ENCODE peak calls at places on chromosomes 7 and 10, in five cellular contexts. G is psoas muscle, F is cardiac muscle cell, Q is GM13977, U is fibroblast of lung. H is an unnamed sample.

GRCh38 chr10:56633876-56634452 is 272.9 kb upstream of the ZWINT start:
- DNase-seq in G (no peak), F (no peak), Q (peak), U (no peak), H (no peak)

GRCh38 chr10:46552526-46553237 is 3.8 kb downstream of the GPRIN2 start:
- DNase-seq in F (no peak), U (no peak), G (peak), Q (no peak), H (no peak)

GRCh38 chr7:112497481-112497880 is 16.7 kb downstream of the LSMEM1 start:
- DNase-seq in Q (no peak), U (no peak), G (no peak), F (no peak), H (no peak)

GRCh38 chr10:74153123-74153522 is 2.1 kb downstream of the ADK start:
- DNase-seq in Q (no peak), F (peak), U (peak), G (no peak), H (no peak)

GRCh38 chr10:132482090-132482489 is 55.5 kb upstream of the INPP5A start:
- DNase-seq in G (peak), F (peak), Q (no peak), U (peak), H (no peak)

GRCh38 chr10:118045154-118045841 is 1.4 kb downstream of the RAB11FIP2 start:
- DNase-seq in G (no peak), F (no peak), U (peak), Q (no peak), H (no peak)

GRCh38 chr10:99370993-99371392 is 41.8 kb downstream of the CNNM1 start:
- DNase-seq in Q (peak), G (no peak), F (peak), U (no peak), H (peak)

GRCh38 chr7:14389052-14389988 is 399.9 kb upstream of the ETV1 start:
- DNase-seq in G (no peak), U (no peak), F (no peak), Q (no peak), H (no peak)

GRCh38 chr7:12130664-12131063 is 80.4 kb upstream of the TMEM106B start:
- DNase-seq in F (no peak), Q (no peak), U (no peak), G (no peak), H (no peak)

GRCh38 chr10:132138596-132138995 is 48.2 kb upstream of the DPYSL4 start:
- DNase-seq in U (no peak), G (no peak), F (no peak), Q (no peak), H (no peak)

GRCh38 chr10:127882801-127883459 is 9.8 kb downstream of the CLRN3 start:
- DNase-seq in U (no peak), G (no peak), F (no peak), Q (no peak), H (no peak)

GRCh38 chr10:55820478-55820877 is 540.6 kb downstream of the ZWINT start:
- DNase-seq in U (no peak), G (no peak), F (no peak), Q (no peak), H (no peak)

GRCh38 chr10:128530301-128530700 is 404.1 kb upstream of the MKI67 start:
- DNase-seq in Q (peak), U (peak), G (no peak), F (peak), H (no peak)

GRCh38 chr10:71090801-71091200 is 121.6 kb upstream of the UNC5B start:
- DNase-seq in Q (no peak), U (no peak), F (no peak), G (no peak), H (no peak)

GRCh38 chr10:4519691-4520402 is 306.2 kb upstream of the AKR1E2 start:
- DNase-seq in U (peak), F (peak), G (no peak), Q (no peak), H (no peak)

GRCh38 chr7:117683736-117684135 is 189.5 kb downstream of the CTTNBP2 start:
- DNase-seq in G (no peak), U (no peak), Q (no peak), F (no peak), H (no peak)

GRCh38 chr7:115229401-115230083 is 307.6 kb downstream of the MDFIC start:
- DNase-seq in Q (no peak), F (no peak), U (peak), G (no peak), H (no peak)

GRCh38 chr10:85596389-85596788 is 770.2 kb downstream of the GRID1 start:
- DNase-seq in U (no peak), G (no peak), F (no peak), Q (no peak), H (no peak)

GRCh38 chr10:66827353-66827752 is 98.5 kb upstream of the LRRTM3 start:
- DNase-seq in U (peak), F (peak), Q (no peak), G (no peak), H (no peak)

GRCh38 chr7:148344406-148344805 is 246.2 kb upstream of the C7orf33 start:
- DNase-seq in F (no peak), Q (no peak), G (no peak), U (no peak), H (no peak)

GRCh38 chr10:9243861-9244515 is 1189.5 kb downstream of the GATA3 start:
- DNase-seq in Q (no peak), F (no peak), U (no peak), G (no peak), H (peak)

GRCh38 chr7:95669513-95669912 is 73.2 kb upstream of the PDK4 start:
- DNase-seq in G (no peak), U (no peak), Q (no peak), F (no peak), H (no peak)

GRCh38 chr7:46178685-46179084 is 257.6 kb upstream of the IGFBP3 start:
- DNase-seq in Q (no peak), G (no peak), U (peak), F (no peak), H (no peak)

GRCh38 chr7:147564771-147565476 is 1025.6 kb upstream of the C7orf33 start:
- DNase-seq in Q (no peak), U (no peak), G (no peak), F (no peak), H (no peak)

GRCh38 chr7:24197852-24198251 is 86.1 kb upstream of the NPY start:
- DNase-seq in G (no peak), F (no peak), Q (no peak), U (no peak), H (no peak)

GRCh38 chr10:89516149-89516832 is 19.1 kb downstream of the SLC16A12 start:
- DNase-seq in U (peak), Q (no peak), F (peak), G (peak), H (no peak)

GRCh38 chr10:133310789-133311188 is 2.1 kb downstream of the ZNF511 start:
- DNase-seq in G (no peak), U (no peak), F (no peak), Q (no peak), H (no peak)

GRCh38 chr10:79400567-79401004 is 44.8 kb downstream of the ZCCHC24 start:
- DNase-seq in Q (peak), G (peak), U (no peak), F (peak), H (no peak)

GRCh38 chr7:47968852-47969774 is 10.3 kb downstream of the HUS1 start:
- DNase-seq in F (peak), Q (peak), U (peak), G (no peak), H (no peak)

GRCh38 chr10:6514180-6514579 is 65.9 kb downstream of the PRKCQ start:
- DNase-seq in U (no peak), Q (no peak), G (peak), F (no peak), H (no peak)

GRCh38 chr7:130865408-130866236 is 131.6 kb upstream of the KLF14 start:
- DNase-seq in Q (no peak), U (no peak), G (no peak), F (peak), H (no peak)

GRCh38 chr7:3107889-3108570 is 64.4 kb upstream of the CARD11 start:
- DNase-seq in F (no peak), U (no peak), G (no peak), Q (no peak), H (no peak)

GRCh38 chr7:25624001-25624400 is 395.7 kb upstream of the NPVF start:
- DNase-seq in F (no peak), Q (no peak), G (no peak), U (no peak), H (no peak)

GRCh38 chr10:35924726-35925125 is 282.6 kb upstream of the FZD8 start:
- DNase-seq in F (no peak), Q (no peak), G (no peak), U (no peak), H (no peak)

GRCh38 chr7:121313793-121314676 is 14.8 kb upstream of the WNT16 start:
- DNase-seq in G (no peak), U (peak), F (peak), Q (peak), H (peak)

GRCh38 chr7:98681496-98681895 is 64.4 kb downstream of the NPTX2 start:
- DNase-seq in Q (no peak), G (no peak), F (no peak), U (no peak), H (no peak)

GRCh38 chr7:99407849-99408346 is 499 bp downstream of the PDAP1 start:
- DNase-seq in U (peak), F (peak), G (peak), Q (no peak), H (peak)

GRCh38 chr10:102817175-102817574 is 20.0 kb downstream of the CYP17A1 start:
- DNase-seq in G (no peak), F (no peak), Q (no peak), U (no peak), H (no peak)

GRCh38 chr7:101547916-101548599 is 81.0 kb downstream of the MYL10 start:
- DNase-seq in F (no peak), G (peak), Q (no peak), U (no peak), H (no peak)

GRCh38 chr10:12656518-12657142 is 307.3 kb downstream of the CAMK1D start:
- DNase-seq in U (peak), F (peak), Q (peak), G (no peak), H (peak)
- TF ChIP-seq CTCF in U (peak), F (peak), Q (peak), G (peak), H (peak)

GRCh38 chr7:106979551-106980357 is 64.8 kb upstream of the PRKAR2B start:
- DNase-seq in U (no peak), F (peak), G (no peak), Q (no peak), H (no peak)

GRCh38 chr7:106982415-106982814 is 62.1 kb upstream of the PRKAR2B start:
- DNase-seq in F (no peak), G (no peak), U (no peak), Q (no peak), H (no peak)

GRCh38 chr7:106984034-106984433 is 60.5 kb upstream of the PRKAR2B start:
- DNase-seq in U (no peak), F (no peak), Q (no peak), G (no peak), H (no peak)

GRCh38 chr7:106980358-106980685 is 64.2 kb upstream of the PRKAR2B start:
- DNase-seq in U (no peak), Q (no peak), F (no peak), G (no peak), H (no peak)

DNA sequence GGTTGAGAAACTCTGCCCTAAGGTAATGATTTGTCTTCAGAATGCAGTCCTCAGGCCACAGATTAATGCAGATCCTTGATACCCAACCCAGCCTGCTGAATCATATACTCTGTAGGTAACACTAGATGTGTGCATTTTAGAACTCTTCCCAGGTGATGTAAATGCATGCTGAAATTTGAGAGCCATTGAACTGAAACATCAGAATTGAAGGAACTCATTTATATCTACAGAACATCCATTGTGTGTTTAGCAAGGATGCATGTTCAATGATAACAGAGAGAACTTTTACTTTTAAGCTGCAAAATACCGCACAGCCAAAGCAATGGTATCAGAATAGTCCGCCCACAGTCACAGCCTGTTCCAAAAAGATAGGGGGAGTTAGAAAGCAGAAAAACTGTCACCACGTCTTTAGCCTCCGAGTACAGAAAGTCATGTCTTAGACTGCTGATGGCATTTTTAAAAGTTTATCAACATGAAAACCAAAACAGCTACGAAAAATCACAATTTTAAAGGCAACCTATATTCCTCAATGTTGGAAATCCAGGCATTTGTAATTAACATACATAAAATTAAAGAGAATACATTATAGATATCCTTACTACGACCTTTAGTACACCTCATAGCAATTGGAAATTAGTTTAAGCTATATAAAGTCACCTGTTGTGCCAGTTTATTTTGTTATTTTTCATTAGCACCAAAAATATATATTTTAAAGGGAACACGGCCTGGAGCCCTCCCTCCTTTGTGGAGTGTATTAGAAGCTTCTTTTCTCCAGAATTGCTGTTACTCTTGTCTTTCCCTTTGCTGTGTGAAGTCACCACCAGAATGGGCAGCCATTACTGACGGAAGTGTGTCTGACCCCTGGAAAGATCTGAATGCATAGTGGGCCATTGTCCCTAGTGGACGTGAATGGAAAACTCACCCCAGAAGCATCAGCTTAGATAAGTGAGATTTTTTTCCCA is 65.8 kb upstream of the PRKAR2B start:
- DNase-seq in U (no peak), Q (no peak), G (no peak), F (peak), H (no peak)
- TF ChIP-seq CTCF in U (peak), Q (no peak), G (no peak), F (peak), H (no peak)

GRCh38 chr7:51307811-51308737 is 8.5 kb downstream of the COBL start:
- DNase-seq in F (peak), Q (no peak), G (no peak), U (no peak), H (no peak)

GRCh38 chr7:51308738-51309102 is 7.9 kb downstream of the COBL start:
- DNase-seq in U (no peak), Q (no peak), G (no peak), F (no peak), H (no peak)

GRCh38 chr7:51310131-51310583 is 6.5 kb downstream of the COBL start:
- DNase-seq in F (no peak), G (no peak), U (no peak), Q (no peak), H (no peak)

GRCh38 chr7:51311166-51311565 is 5.4 kb downstream of the COBL start:
- DNase-seq in F (no peak), U (no peak), Q (no peak), G (no peak), H (no peak)

DNA sequence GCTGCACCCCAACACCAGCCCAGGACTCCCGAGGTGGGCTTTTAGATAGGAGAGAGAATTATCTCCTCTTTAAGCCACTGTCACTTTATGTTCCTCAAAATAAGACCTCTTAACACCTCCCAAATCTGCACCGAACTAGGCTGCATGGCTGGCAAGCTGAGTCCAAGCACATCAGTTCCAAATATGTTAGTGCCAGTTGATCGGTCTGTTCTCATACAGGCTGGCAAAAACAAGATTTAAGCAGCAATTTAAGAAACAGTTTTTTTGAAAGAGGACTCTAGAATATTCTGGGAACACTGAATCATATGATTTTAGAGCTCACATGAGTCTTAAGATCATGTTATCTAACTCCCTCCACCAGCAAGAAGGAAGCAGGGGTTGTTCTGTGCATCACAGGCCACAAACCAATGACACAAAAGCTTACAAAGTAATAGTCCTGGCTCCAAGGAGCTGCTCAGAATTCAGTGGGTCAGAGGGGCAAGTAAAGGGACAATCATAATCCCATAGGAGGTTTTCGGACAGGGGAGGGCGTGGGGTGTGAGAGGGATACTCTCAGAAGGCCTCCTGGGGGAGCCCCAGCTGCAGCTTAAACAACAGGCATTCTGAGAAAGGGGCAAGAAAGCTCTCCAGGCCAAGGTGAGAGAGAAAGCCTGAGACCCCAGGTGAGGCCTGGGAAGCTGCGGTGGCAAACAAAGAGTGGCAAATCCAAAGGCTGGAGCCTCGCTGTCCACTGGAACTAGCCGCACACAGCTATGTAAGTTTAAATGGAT is 7.1 kb downstream of the COBL start:
- DNase-seq in U (no peak), Q (no peak), G (no peak), F (no peak), H (no peak)
- TF ChIP-seq CTCF in U (no peak), Q (no peak), G (no peak), F (no peak), H (no peak)

GRCh38 chr10:69634759-69635425 is 4.8 kb downstream of the FAM241B start:
- DNase-seq in U (no peak), F (no peak), Q (no peak), G (no peak), H (no peak)
- TF ChIP-seq CTCF in U (no peak), F (no peak), Q (no peak), G (no peak), H (no peak)

GRCh38 chr10:123160311-123160980 is 6.2 kb downstream of the BUB3 start:
- DNase-seq in U (no peak), G (no peak), F (no peak), Q (no peak), H (no peak)

GRCh38 chr10:123170961-123171360 is 16.8 kb downstream of the BUB3 start:
- DNase-seq in U (no peak), Q (no peak), G (no peak), F (no peak), H (no peak)

GRCh38 chr10:123166618-123167017 is 12.4 kb downstream of the BUB3 start:
- DNase-seq in Q (no peak), U (no peak), F (no peak), G (no peak), H (no peak)

GRCh38 chr10:123165445-123166072 is 11.4 kb downstream of the BUB3 start:
- DNase-seq in Q (no peak), U (no peak), G (no peak), F (no peak), H (no peak)
- TF ChIP-seq CTCF in Q (no peak), U (no peak), G (no peak), F (no peak), H (no peak)

GRCh38 chr7:6575246-6576023 is 1.8 kb upstream of the ZDHHC4 start:
- DNase-seq in U (no peak), F (no peak), G (no peak), Q (no peak), H (no peak)

GRCh38 chr7:6576024-6576866 is 1.0 kb upstream of the ZDHHC4 start:
- DNase-seq in F (no peak), U (no peak), G (no peak), Q (no peak), H (no peak)

GRCh38 chr7:6578114-6579084 is 1.1 kb downstream of the ZDHHC4 start:
- DNase-seq in Q (no peak), F (peak), G (no peak), U (no peak), H (no peak)

GRCh38 chr7:6579446-6579845 is 2.2 kb downstream of the ZDHHC4 start:
- DNase-seq in U (no peak), F (no peak), Q (no peak), G (no peak), H (no peak)

DNA sequence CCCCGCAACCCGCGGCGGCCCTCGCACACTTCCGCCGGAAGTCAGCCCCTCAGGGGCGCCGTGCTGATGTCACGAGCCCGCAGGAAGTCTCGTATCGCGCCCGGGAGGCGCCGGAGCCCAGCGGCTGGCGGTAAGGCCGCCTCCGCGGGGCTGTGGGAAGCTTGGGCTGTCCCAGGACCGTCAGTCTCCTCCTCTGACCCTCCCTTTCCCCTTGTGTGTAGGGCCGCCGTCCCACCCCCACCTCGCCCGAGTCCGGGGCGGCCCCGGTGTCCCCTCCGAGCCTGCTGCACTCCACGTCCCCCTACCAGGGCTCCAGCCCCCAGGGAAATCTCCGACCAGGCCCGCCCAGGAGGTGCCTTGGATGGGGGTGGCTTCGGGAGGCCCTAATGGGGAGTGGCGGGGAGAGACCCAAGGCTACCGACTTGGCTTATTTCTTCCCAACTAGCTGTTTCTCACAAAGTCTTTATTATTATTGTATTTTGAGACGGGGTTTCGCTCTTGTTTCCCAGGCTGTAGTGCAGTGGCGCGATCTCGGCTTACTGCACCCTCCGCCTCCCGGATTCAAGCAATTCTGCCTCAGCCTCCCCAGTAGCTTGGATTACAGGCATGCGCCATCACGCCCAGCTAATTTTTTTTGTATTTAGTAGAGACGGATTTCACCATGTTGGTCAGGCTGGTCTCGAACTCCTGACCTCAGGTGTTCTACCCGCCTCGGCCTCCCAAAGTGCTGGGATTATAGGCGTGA is at the start of gene ZDHHC4:
- DNase-seq in F (peak), U (peak), Q (peak), G (peak), H (peak)
- TF ChIP-seq CTCF in F (no peak), U (no peak), Q (no peak), G (no peak), H (no peak)